ENCODE peak calls at places on chromosomes 5 and 9, in ten cellular contexts. I is D721Med, F is astrocyte, S is NCI-H226, N is Kasumi-1, A is HTR-8/SVneo, K is foreskin fibroblast, M is choroid plexus epithelial cell, X is lower leg skin, H is cardiac muscle cell. L is an unnamed sample.

GRCh38 chr5:106940986-106941385 is 729.8 kb downstream of the EFNA5 start:
- DNase-seq in I (no peak), S (peak; percentile 94), X (no peak), A (no peak), F (peak; percentile 20), M (peak; percentile 58), N (no peak), H (no peak), K (peak; percentile 39), L (peak; percentile 26)

GRCh38 chr9:128025756-128026155 is 41.4 kb downstream of the NAIF1 start:
- DNase-seq in S (no peak), N (no peak), F (no peak), X (no peak), A (no peak), H (no peak), K (no peak), M (no peak), I (no peak), L (no peak)

GRCh38 chr9:121645003-121645402 is 6.4 kb upstream of the DAB2IP start:
- DNase-seq in K (no peak), H (no peak), F (no peak), N (no peak), S (no peak), X (no peak), M (no peak), A (no peak), I (no peak), L (no peak)

GRCh38 chr9:105043370-105043936 is 115.5 kb upstream of the ABCA1 start:
- DNase-seq in M (no peak), I (no peak), S (no peak), F (no peak), A (no peak), N (no peak), K (no peak), H (no peak), X (no peak), L (no peak)

GRCh38 chr5:41995193-41995592 is 70.1 kb downstream of the FBXO4 start:
- DNase-seq in M (no peak), A (no peak), F (no peak), X (no peak), I (no peak), S (no peak), H (no peak), K (no peak), N (no peak), L (no peak)

GRCh38 chr9:71544464-71544863 is 223.8 kb downstream of the CEMIP2 start:
- DNase-seq in K (no peak), A (no peak), I (no peak), H (no peak), N (no peak), F (no peak), X (no peak), S (no peak), M (no peak), L (no peak)

GRCh38 chr9:18185196-18185595 is 288.8 kb upstream of the ADAMTSL1 start:
- DNase-seq in K (no peak), S (peak; percentile 58), N (no peak), X (no peak), I (no peak), M (no peak), F (no peak), H (no peak), A (no peak), L (no peak)

GRCh38 chr5:133938039-133938821 is 30.2 kb downstream of the C5orf15 start:
- DNase-seq in A (no peak), N (peak; percentile 27), M (no peak), F (no peak), I (no peak), K (no peak), H (no peak), X (peak; percentile 23), S (no peak), L (no peak)

GRCh38 chr5:82274343-82275266 is 3.5 kb downstream of the RPS23 start:
- DNase-seq in M (no peak), K (peak; percentile 31), X (no peak), I (no peak), F (no peak), A (no peak), S (no peak), H (no peak), N (no peak), L (no peak)

GRCh38 chr5:9903806-9904205 is 273.7 kb upstream of the TAS2R1 start:
- DNase-seq in F (peak; percentile 68), X (no peak), N (no peak), H (no peak), K (peak; percentile 48), M (peak; percentile 71), I (no peak), S (peak; percentile 72), A (no peak), L (no peak)

GRCh38 chr9:21153688-21154608 is 12.3 kb upstream of the IFNW1 start:
- DNase-seq in F (peak; percentile 11), I (no peak), M (peak; percentile 39), N (peak; percentile 62), H (peak; percentile 23), A (peak; percentile 9), X (no peak), S (peak; percentile 6), K (peak; percentile 57), L (peak; percentile 10)

GRCh38 chr9:89463986-89464901 is 33.7 kb downstream of the SEMA4D start:
- DNase-seq in F (no peak), K (no peak), X (peak; percentile 82), S (no peak), M (peak; percentile 4), I (no peak), H (no peak), A (no peak), N (peak; percentile 68), L (no peak)

GRCh38 chr5:78912085-78912771 is 72.9 kb downstream of the ARSB start:
- DNase-seq in A (no peak), X (no peak), S (peak; percentile 17), N (no peak), F (peak; percentile 50), I (no peak), H (no peak), K (peak; percentile 7), M (peak; percentile 67), L (no peak)

GRCh38 chr9:71729816-71730526 is 38.3 kb downstream of the CEMIP2 start:
- DNase-seq in N (no peak), A (no peak), S (no peak), I (no peak), M (no peak), H (no peak), X (no peak), K (no peak), F (peak; percentile 26), L (no peak)

L was measured in LNCaP clone FGC.